ENCODE peak calls at places on chromosomes 3 and 15, in eight cellular contexts. T is amniotic stem cell; M is EL; V is stimulated activated CD4-positive, alpha-beta T cell treated with anti-CD3 and anti-CD28 coated beads, Interleukin-2, amount 100 ng/mL, for 48 hours; Z is AG09309; B is MV-4-11; R is activated CD4-positive, alpha-beta T cell treated with anti-CD3 and anti-CD28 coated beads, Interleukin-2, amount 10 ng/mL, durations not matched to agents 7 days and 5 days; P is nucleus accumbens. L is an unnamed sample.

GRCh38 chr15:52790166-52790708 is at the start of gene ONECUT1:
- DNase-seq in T (no peak), M (peak; percentile 59), V (peak; percentile 68), Z (no peak), B (peak; percentile 5), R (peak; percentile 29), P (peak; percentile 25), L (peak; percentile 17)

GRCh38 chr3:161253711-161254110 is 32.6 kb downstream of the NMD3 start:
- DNase-seq in T (no peak), M (no peak), V (no peak), Z (no peak), B (no peak), R (no peak), P (no peak), L (no peak)

GRCh38 chr3:70120360-70120966 is 120.9 kb downstream of the SAMMSON start:
- DNase-seq in T (no peak), M (peak; percentile 57), V (peak; percentile 65), Z (peak; percentile 10), B (peak; percentile 73), R (peak; percentile 70), P (no peak), L (peak; percentile 7)

GRCh38 chr3:119891944-119892721 is 110.2 kb downstream of the NR1I2 start:
- DNase-seq in T (peak; percentile 66), M (peak; percentile 67), V (peak; percentile 29), Z (peak; percentile 46), B (peak; percentile 60), R (peak; percentile 73), P (no peak), L (no peak)

GRCh38 chr15:99123706-99124451 is 19.0 kb downstream of the SYNM start:
- DNase-seq in T (peak; percentile 74), M (peak; percentile 97), V (no peak), Z (peak; percentile 93), B (peak; percentile 90), R (no peak), P (peak; percentile 78), L (peak; percentile 89)

GRCh38 chr3:173397161-173398110 is at the start of gene NLGN1:
- DNase-seq in T (peak; percentile 72), M (peak; percentile 73), V (no peak), Z (peak; percentile 47), B (no peak), R (no peak), P (peak; percentile 82), L (peak; percentile 23)

GRCh38 chr3:127450331-127450730 is 140.2 kb downstream of the TPRA1 start:
- DNase-seq in T (no peak), M (no peak), V (no peak), Z (no peak), B (no peak), R (no peak), P (no peak), L (no peak)

GRCh38 chr15:69808756-69809155 is 289.0 kb downstream of the TLE3 start:
- DNase-seq in T (no peak), M (no peak), V (no peak), Z (peak; percentile 14), B (no peak), R (no peak), P (no peak), L (no peak)

GRCh38 chr3:28860307-28860706 is 420.6 kb upstream of the RBMS3 start:
- DNase-seq in T (no peak), M (no peak), V (no peak), Z (no peak), B (peak; percentile 62), R (no peak), P (no peak), L (no peak)

GRCh38 chr15:79170256-79170664 is 79.7 kb upstream of the RASGRF1 start:
- DNase-seq in T (no peak), M (peak; percentile 45), V (no peak), Z (peak; percentile 4), B (no peak), R (no peak), P (no peak), L (peak; percentile 78)

GRCh38 chr3:3625461-3626271 is 173.6 kb upstream of the LRRN1 start:
- DNase-seq in T (no peak), M (no peak), V (no peak), Z (no peak), B (no peak), R (no peak), P (no peak), L (peak; percentile 3)

GRCh38 chr3:138043266-138044029 is 33.5 kb downstream of the CLDN18 start:
- DNase-seq in T (peak; percentile 9), M (peak; percentile 88), V (no peak), Z (peak; percentile 31), B (no peak), R (no peak), P (no peak), L (peak; percentile 89)

GRCh38 chr15:92772061-92772460 is 116.5 kb upstream of the FAM174B start:
- DNase-seq in T (no peak), M (no peak), V (no peak), Z (no peak), B (no peak), R (no peak), P (no peak), L (no peak)

GRCh38 chr3:134030801-134031619 is 1.3 kb upstream of the SLCO2A1 start:
- DNase-seq in T (no peak), M (no peak), V (no peak), Z (no peak), B (no peak), R (no peak), P (no peak), L (no peak)

GRCh38 chr3:15300318-15301078 is 31.9 kb downstream of the SH3BP5 start:
- DNase-seq in T (peak; percentile 25), M (peak; percentile 90), V (no peak), Z (peak; percentile 50), B (peak; percentile 59), R (no peak), P (no peak), L (peak; percentile 95)

GRCh38 chr3:134197681-134198261 is 52.9 kb downstream of the RYK start:
- DNase-seq in T (peak; percentile 9), M (peak; percentile 66), V (no peak), Z (peak; percentile 53), B (peak; percentile 56), R (peak; percentile 48), P (no peak), L (peak; percentile 13)

GRCh38 chr15:67521770-67522568 is 1.0 kb downstream of the C15orf61 start:
- DNase-seq in T (no peak), M (peak; percentile 42), V (no peak), Z (no peak), B (peak; percentile 34), R (no peak), P (no peak), L (no peak)

GRCh38 chr3:116339441-116340028 is 105.8 kb downstream of the LSAMP start:
- DNase-seq in T (no peak), M (no peak), V (no peak), Z (no peak), B (no peak), R (no peak), P (no peak), L (no peak)

GRCh38 chr15:84981711-84982300 is at the start of gene PDE8A:
- DNase-seq in T (no peak), M (peak; percentile 65), V (peak; percentile 42), Z (no peak), B (peak; percentile 11), R (peak; percentile 64), P (peak; percentile 56), L (peak; percentile 55)

GRCh38 chr15:59997070-59997701 is 6.9 kb upstream of the FOXB1 start:
- DNase-seq in T (no peak), M (no peak), V (no peak), Z (no peak), B (no peak), R (peak; percentile 73), P (no peak), L (peak; percentile 39)